ENCODE peak calls at places on chromosomes 7 and 10, in four cellular contexts. One of them, this sample, is unnamed.

GRCh38 chr7:121045090-121045489 is 56.6 kb downstream of the CPED1 start:
- DNase-seq in GM12891: no peak
- DNase-seq in HepG2: no peak
- DNase-seq in K562: no peak
- DNase-seq in this sample: no peak

GRCh38 chr10:70760271-70760787 is 24.8 kb downstream of the TBATA start:
- DNase-seq in K562: no peak
- DNase-seq in GM12891: no peak
- DNase-seq in HepG2: no peak
- DNase-seq in this sample: no peak

GRCh38 chr7:66667023-66667728 is 38.5 kb downstream of the KCTD7 start:
- DNase-seq in K562: no peak
- DNase-seq in GM12891: no peak
- DNase-seq in HepG2: no peak
- DNase-seq in this sample: no peak

GRCh38 chr7:112770051-112770450 is 20.1 kb downstream of the TMEM168 start:
- DNase-seq in HepG2: no peak
- DNase-seq in GM12891: no peak
- DNase-seq in K562: no peak
- DNase-seq in this sample: no peak

GRCh38 chr10:104548090-104548489 is 93.0 kb upstream of the SORCS3 start:
- DNase-seq in HepG2: no peak
- DNase-seq in K562: no peak
- DNase-seq in GM12891: no peak
- DNase-seq in this sample: no peak

GRCh38 chr10:77513783-77514331 is 123.8 kb downstream of the KCNMA1 start:
- DNase-seq in GM12891: no peak
- DNase-seq in HepG2: no peak
- DNase-seq in K562: no peak
- DNase-seq in this sample: no peak

GRCh38 chr10:114534480-114535095 is 123.5 kb downstream of the ABLIM1 start:
- DNase-seq in HepG2: no peak
- DNase-seq in K562: no peak
- DNase-seq in GM12891: no peak
- DNase-seq in this sample: no peak

GRCh38 chr10:118963963-118964362 is 65.6 kb upstream of the NANOS1 start:
- DNase-seq in HepG2: no peak
- DNase-seq in GM12891: no peak
- DNase-seq in K562: no peak
- DNase-seq in this sample: no peak

GRCh38 chr10:89203237-89203636 is 3.9 kb downstream of the CH25H start:
- DNase-seq in HepG2: no peak
- DNase-seq in K562: no peak
- DNase-seq in GM12891: no peak
- DNase-seq in this sample: no peak

GRCh38 chr10:47031953-47032465 is 120.8 kb downstream of the PTPN20 start:
- DNase-seq in K562: no peak
- DNase-seq in GM12891: no peak
- DNase-seq in HepG2: no peak
- DNase-seq in this sample: no peak

GRCh38 chr10:85666106-85666505 is 700.5 kb downstream of the GRID1 start:
- DNase-seq in HepG2: no peak
- DNase-seq in GM12891: no peak
- DNase-seq in K562: no peak
- DNase-seq in this sample: no peak

GRCh38 chr10:119505131-119505551 is 37.4 kb downstream of the RGS10 start:
- DNase-seq in K562: no peak
- DNase-seq in GM12891: no peak
- DNase-seq in HepG2: no peak
- DNase-seq in this sample: no peak

GRCh38 chr10:84179059-84179710 is 5.6 kb downstream of the GPR15LG start:
- DNase-seq in K562: no peak
- DNase-seq in GM12891: no peak
- DNase-seq in HepG2: no peak
- DNase-seq in this sample: no peak

GRCh38 chr10:92914478-92915066 is 66.3 kb downstream of the EXOC6 start:
- DNase-seq in K562: peak; percentile 44
- DNase-seq in GM12891: peak; percentile 3
- DNase-seq in HepG2: peak; percentile 68
- DNase-seq in this sample: peak; percentile 3

GRCh38 chr7:41793556-41793955 is 90.7 kb upstream of the INHBA start:
- DNase-seq in HepG2: no peak
- DNase-seq in GM12891: no peak
- DNase-seq in K562: no peak
- DNase-seq in this sample: no peak

GRCh38 chr7:91656486-91657237 is 223.8 kb downstream of the MTERF1 start:
- DNase-seq in K562: no peak
- DNase-seq in GM12891: no peak
- DNase-seq in HepG2: no peak
- DNase-seq in this sample: no peak

GRCh38 chr10:61404771-61405170 is 48.4 kb downstream of the TMEM26 start:
- DNase-seq in GM12891: no peak
- DNase-seq in HepG2: no peak
- DNase-seq in K562: no peak
- DNase-seq in this sample: no peak

GRCh38 chr7:43112088-43112940 is at the start of gene HECW1:
- DNase-seq in K562: no peak
- DNase-seq in HepG2: no peak
- DNase-seq in GM12891: no peak
- DNase-seq in this sample: no peak

GRCh38 chr10:78977761-78978305 is 90.9 kb upstream of the ZMIZ1 start:
- DNase-seq in HepG2: peak; percentile 89
- DNase-seq in K562: no peak
- DNase-seq in GM12891: no peak
- DNase-seq in this sample: no peak

GRCh38 chr10:69756279-69756678 is 45.4 kb upstream of the COL13A1 start:
- DNase-seq in GM12891: no peak
- DNase-seq in HepG2: no peak
- DNase-seq in K562: no peak
- DNase-seq in this sample: no peak

GRCh38 chr7:155448632-155449007 is 9.3 kb upstream of the EN2 start:
- DNase-seq in K562: peak; percentile 38
- DNase-seq in HepG2: no peak
- DNase-seq in GM12891: no peak
- DNase-seq in this sample: no peak

GRCh38 chr10:59670269-59670668 is 39.4 kb downstream of the SLC16A9 start:
- DNase-seq in K562: no peak
- DNase-seq in GM12891: no peak
- DNase-seq in HepG2: no peak
- DNase-seq in this sample: no peak

GRCh38 chr10:79181680-79182079 is 112.9 kb downstream of the ZMIZ1 start:
- DNase-seq in HepG2: no peak
- DNase-seq in K562: peak; percentile 25
- DNase-seq in GM12891: no peak
- DNase-seq in this sample: no peak

GRCh38 chr10:30811665-30812017 is 182.1 kb upstream of the LYZL2 start:
- DNase-seq in HepG2: no peak
- DNase-seq in K562: no peak
- DNase-seq in GM12891: no peak
- DNase-seq in this sample: no peak

GRCh38 chr7:32679192-32679591 is 183.9 kb downstream of the AVL9 start:
- DNase-seq in HepG2: no peak
- DNase-seq in GM12891: no peak
- DNase-seq in K562: no peak
- DNase-seq in this sample: no peak

GRCh38 chr7:44735403-44736165 is 13.1 kb upstream of the ZMIZ2 start:
- DNase-seq in GM12891: no peak
- DNase-seq in K562: no peak
- DNase-seq in HepG2: peak; percentile 30
- DNase-seq in this sample: no peak

GRCh38 chr7:149385195-149385955 is 75.5 kb downstream of the ZNF777 start:
- DNase-seq in HepG2: no peak
- DNase-seq in K562: no peak
- DNase-seq in GM12891: no peak
- DNase-seq in this sample: no peak

GRCh38 chr7:23105644-23106490 is at the start of gene KLHL7:
- DNase-seq in K562: peak; percentile 95
- DNase-seq in GM12891: peak; percentile 72
- DNase-seq in HepG2: peak; percentile 88
- DNase-seq in this sample: peak; percentile 72

GRCh38 chr7:93147358-93147757 is 827 bp downstream of the SAMD9L start:
- DNase-seq in K562: no peak
- DNase-seq in GM12891: peak; percentile 17
- DNase-seq in HepG2: no peak
- DNase-seq in this sample: peak; percentile 7

GRCh38 chr10:90417466-90418210 is 440.2 kb downstream of the HTR7 start:
- DNase-seq in K562: no peak
- DNase-seq in HepG2: no peak
- DNase-seq in GM12891: no peak
- DNase-seq in this sample: no peak

DNA sequence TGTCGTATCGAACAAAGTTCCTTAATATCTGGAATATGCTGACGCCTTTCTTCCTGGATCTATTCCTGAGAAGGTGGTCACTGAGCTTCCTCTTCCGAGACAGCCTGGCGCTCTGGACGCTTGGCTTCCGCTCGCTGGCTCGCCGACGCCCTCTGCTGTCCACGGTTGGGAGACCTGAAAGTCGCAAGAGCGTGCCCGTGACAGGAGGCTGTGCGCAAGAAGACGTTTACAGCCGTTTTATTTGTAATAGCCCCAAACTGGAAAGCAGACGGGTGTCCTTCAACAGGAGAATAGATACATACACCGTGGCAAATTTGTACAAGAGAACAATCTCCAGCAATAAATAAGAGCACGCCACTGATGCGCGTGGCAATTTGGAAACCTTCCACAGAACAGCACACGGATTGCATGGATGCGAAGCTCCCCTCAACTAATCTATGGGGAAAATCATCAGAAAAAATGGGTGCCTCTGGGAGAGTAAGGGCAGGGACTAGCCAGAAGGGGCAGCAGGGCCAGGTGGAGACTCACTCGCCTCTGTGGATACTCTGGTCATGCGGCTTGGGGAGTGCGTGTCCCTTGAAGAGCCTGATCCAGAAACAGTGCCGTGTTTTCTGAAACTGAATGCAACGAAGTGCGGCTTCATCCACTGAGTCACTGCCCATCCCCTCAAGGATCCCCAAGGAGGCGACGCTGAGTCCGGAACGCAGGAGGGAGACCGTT is 41.5 kb upstream of the BNIP3 start:
- DNase-seq in K562: peak; percentile 76
- DNase-seq in GM12891: peak; percentile 80
- DNase-seq in HepG2: peak; percentile 55
- DNase-seq in this sample: peak; percentile 70
- TF ChIP-seq POLR2AphosphoS5 in K562: no peak
- TF ChIP-seq POLR2AphosphoS5 in GM12891: no peak
- TF ChIP-seq POLR2AphosphoS5 in HepG2: no peak
- TF ChIP-seq POLR2AphosphoS5 in this sample: no peak

GRCh38 chr7:151152935-151153513 is 14.5 kb downstream of the GBX1 start:
- DNase-seq in K562: no peak
- DNase-seq in HepG2: no peak
- DNase-seq in GM12891: no peak
- DNase-seq in this sample: no peak
- TF ChIP-seq POLR2A in K562: no peak
- TF ChIP-seq POLR2A in HepG2: no peak
- TF ChIP-seq POLR2A in GM12891: no peak
- TF ChIP-seq POLR2A in this sample: no peak

GRCh38 chr7:134892002-134892693 is 94.2 kb upstream of the AGBL3 start:
- DNase-seq in GM12891: no peak
- DNase-seq in HepG2: peak; percentile 81
- DNase-seq in K562: no peak
- DNase-seq in this sample: no peak

GRCh38 chr7:134888141-134888740 is 98.1 kb upstream of the AGBL3 start:
- DNase-seq in GM12891: no peak
- DNase-seq in K562: no peak
- DNase-seq in HepG2: no peak
- DNase-seq in this sample: no peak

GRCh38 chr7:134891262-134892001 is 94.9 kb upstream of the AGBL3 start:
- DNase-seq in K562: no peak
- DNase-seq in GM12891: no peak
- DNase-seq in HepG2: peak; percentile 98
- DNase-seq in this sample: no peak

GRCh38 chr7:134892963-134893362 is 93.3 kb upstream of the AGBL3 start:
- DNase-seq in GM12891: no peak
- DNase-seq in K562: no peak
- DNase-seq in HepG2: peak; percentile 50
- DNase-seq in this sample: no peak

DNA sequence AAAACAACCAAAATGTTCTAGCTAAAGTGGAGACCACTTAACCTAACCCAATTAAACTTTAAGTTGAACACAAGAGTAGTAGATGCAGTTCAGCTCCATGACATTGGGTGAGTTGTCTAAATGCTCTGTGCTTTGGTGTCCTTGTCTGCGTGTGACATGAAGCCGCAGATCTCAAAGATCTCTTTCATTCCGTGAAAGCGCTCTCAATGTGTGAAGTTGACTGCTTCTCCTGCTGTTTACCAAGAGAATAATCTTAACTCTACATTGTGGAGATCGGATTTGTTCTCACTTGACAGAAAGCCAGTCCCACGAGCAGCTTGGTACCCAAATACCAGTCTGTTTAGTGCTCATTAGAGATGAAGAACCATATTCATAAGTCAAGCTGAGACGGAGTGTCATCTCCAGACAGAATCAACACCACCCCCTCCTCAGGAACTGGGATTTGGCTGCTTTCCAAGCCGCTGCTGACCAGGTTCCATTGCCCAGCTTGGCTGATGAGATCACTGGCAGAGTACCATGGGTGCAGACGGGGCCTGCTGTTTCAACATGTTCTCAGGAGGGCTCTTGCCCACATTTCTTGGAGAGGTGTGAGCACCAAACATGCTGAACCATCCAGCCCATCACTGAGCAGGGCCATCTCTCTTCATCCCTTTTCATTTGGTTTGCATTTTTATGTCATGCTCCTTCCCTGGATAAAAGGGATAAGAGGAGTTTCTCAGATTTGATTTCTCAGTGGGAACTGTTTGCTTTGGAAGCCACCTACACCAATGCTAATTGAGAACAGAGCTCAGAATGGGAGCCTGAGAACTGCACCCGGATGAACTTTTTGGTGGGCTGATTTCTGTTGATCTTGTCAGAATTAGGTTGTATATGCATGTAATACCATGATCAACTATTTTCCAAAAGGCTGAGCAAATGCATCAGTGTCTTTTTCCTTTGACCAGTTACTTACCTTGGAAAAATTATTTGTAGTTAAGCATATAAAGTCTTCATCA is 95.8 kb upstream of the AGBL3 start:
- DNase-seq in HepG2: peak; percentile 32
- DNase-seq in GM12891: no peak
- DNase-seq in K562: no peak
- DNase-seq in this sample: no peak
- TF ChIP-seq TAF1 in HepG2: no peak
- TF ChIP-seq TAF1 in GM12891: no peak
- TF ChIP-seq TAF1 in K562: no peak
- TF ChIP-seq TAF1 in this sample: no peak

GRCh38 chr10:91691981-91692380 is 59.1 kb upstream of the PPP1R3C start:
- DNase-seq in K562: no peak
- DNase-seq in GM12891: no peak
- DNase-seq in HepG2: no peak
- DNase-seq in this sample: no peak

GRCh38 chr10:91691255-91691654 is 58.4 kb upstream of the PPP1R3C start:
- DNase-seq in K562: no peak
- DNase-seq in GM12891: no peak
- DNase-seq in HepG2: no peak
- DNase-seq in this sample: no peak

GRCh38 chr10:91689731-91690168 is 56.9 kb upstream of the PPP1R3C start:
- DNase-seq in GM12891: no peak
- DNase-seq in HepG2: no peak
- DNase-seq in K562: no peak
- DNase-seq in this sample: no peak

GRCh38 chr10:91694170-91694794 is 61.4 kb upstream of the PPP1R3C start:
- DNase-seq in GM12891: peak; percentile 27
- DNase-seq in K562: peak; percentile 47
- DNase-seq in HepG2: peak; percentile 38
- DNase-seq in this sample: peak; percentile 12

GRCh38 chr10:91690412-91690811 is 57.5 kb upstream of the PPP1R3C start:
- DNase-seq in GM12891: no peak
- DNase-seq in HepG2: no peak
- DNase-seq in K562: no peak
- DNase-seq in this sample: no peak
- TF ChIP-seq POLR2AphosphoS5 in GM12891: no peak
- TF ChIP-seq POLR2AphosphoS5 in HepG2: no peak
- TF ChIP-seq POLR2AphosphoS5 in K562: no peak
- TF ChIP-seq POLR2AphosphoS5 in this sample: no peak